ENCODE peak calls at places on chromosome 21, in six cellular contexts. K is cardiac muscle cell, W is tibial artery, O is foreskin keratinocyte, C is uterus, S is A549. Y is an unnamed sample.
A peak's percentile ranks its signal among the peaks of the same experiment; 100 is the strongest.

GRCh38 chr21:26961704-26962103 is 5.2 kb downstream of the ADAMTS5 start:
- DNase-seq in C (no peak), W (no peak), O (no peak), S (no peak), K (no peak), Y (no peak)

GRCh38 chr21:34887729-34888568 is 161.2 kb downstream of the RUNX1 start:
- DNase-seq in K (peak; percentile 91), S (peak; percentile 50), C (peak; percentile 55), O (peak; percentile 89), W (peak; percentile 88), Y (peak; percentile 55)

GRCh38 chr21:17513214-17514123 is 626 bp downstream of the CXADR start:
- DNase-seq in O (peak; percentile 71), K (peak; percentile 39), W (no peak), C (peak; percentile 23), S (no peak), Y (no peak)

GRCh38 chr21:21341041-21341440 is 342.8 kb downstream of the NCAM2 start:
- DNase-seq in C (no peak), O (no peak), K (no peak), W (no peak), S (no peak), Y (no peak)

GRCh38 chr21:43318841-43319781 is 107.8 kb downstream of the SIK1 start:
- DNase-seq in S (no peak), K (peak; percentile 56), W (no peak), C (no peak), O (peak; percentile 52), Y (no peak)

GRCh38 chr21:37368536-37369279 is 2.1 kb downstream of the DYRK1A start:
- DNase-seq in O (peak; percentile 86), W (no peak), C (no peak), K (peak; percentile 28), S (no peak), Y (no peak)

GRCh38 chr21:26115899-26116298 is 54.7 kb downstream of the APP start:
- DNase-seq in C (no peak), S (no peak), K (peak; percentile 72), W (no peak), O (no peak), Y (no peak)

GRCh38 chr21:18832081-18832670 is 428.6 kb upstream of the TMPRSS15 start:
- DNase-seq in C (no peak), W (no peak), O (peak; percentile 20), K (no peak), S (no peak), Y (no peak)

GRCh38 chr21:29258626-29259335 is 39.9 kb upstream of the BACH1 start:
- DNase-seq in S (no peak), O (peak; percentile 97), C (no peak), W (no peak), K (peak; percentile 80), Y (no peak)

GRCh38 chr21:42997053-42997452 is 22.7 kb downstream of the PKNOX1 start:
- DNase-seq in C (peak; percentile 78), O (peak; percentile 71), K (peak; percentile 96), S (no peak), W (peak; percentile 81), Y (peak; percentile 60)

GRCh38 chr21:24375201-24375600 is 1232.1 kb downstream of the MRPL39 start:
- DNase-seq in O (peak; percentile 5), W (no peak), K (no peak), C (no peak), S (no peak), Y (no peak)

GRCh38 chr21:20377250-20377649 is 621.0 kb upstream of the NCAM2 start:
- DNase-seq in C (no peak), O (no peak), W (no peak), S (no peak), K (no peak), Y (no peak)

GRCh38 chr21:41581592-41582228 is 73.8 kb upstream of the TMPRSS2 start:
- DNase-seq in S (no peak), O (no peak), W (no peak), C (no peak), K (no peak), Y (no peak)

GRCh38 chr21:46092811-46093667 is 4.9 kb upstream of the COL6A2 start:
- DNase-seq in W (no peak), K (no peak), O (no peak), C (peak; percentile 78), S (no peak), Y (no peak)

DNA sequence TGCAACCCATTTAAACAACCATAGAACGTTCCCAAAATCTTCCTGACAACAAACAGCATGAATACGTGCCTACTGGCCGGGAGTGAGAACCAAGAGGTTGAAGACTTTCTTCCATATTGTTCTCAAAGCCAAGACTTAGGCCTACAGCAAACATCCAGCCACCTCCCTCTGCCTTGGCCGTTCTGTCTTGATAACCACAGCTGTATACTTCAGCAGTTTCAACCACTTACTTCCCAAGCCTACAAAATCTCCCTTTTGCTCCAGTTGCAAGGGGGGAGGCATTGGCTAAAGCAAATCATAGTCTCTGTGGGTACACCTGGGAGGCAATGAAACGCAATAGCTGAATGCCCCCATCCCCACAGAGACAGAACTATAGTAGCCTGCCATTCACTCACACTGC is 186.2 kb downstream of the PSMG1 start:
- DNase-seq in C (no peak), K (no peak), O (no peak), S (no peak), W (no peak), Y (no peak)
- H3K4me1 ChIP-seq in C (no peaks in the 10 kb centered on the region), K (peaks cover 15% of the 10 kb centered on the region), O (peaks cover 30% of the 10 kb centered on the region), S (peaks cover 13% of the 10 kb centered on the region), W (peaks cover 31% of the 10 kb centered on the region), Y (peaks cover 83% of the 10 kb centered on the region)

GRCh38 chr21:44704636-44705001 is 6.8 kb downstream of the TSPEAR start:
- DNase-seq in K (no peak), O (no peak), S (no peak), W (peak; percentile 51), C (no peak), Y (no peak)
- H3K4me1 ChIP-seq in K (peaks cover 3% of the 10 kb centered on the region), O (peaks cover 4% of the 10 kb centered on the region), S (peaks cover 3% of the 10 kb centered on the region), W (peaks cover 5% of the 10 kb centered on the region), C (no peaks in the 10 kb centered on the region), Y (peaks cover 28% of the 10 kb centered on the region)

GRCh38 chr21:35933466-35933865 is 126.9 kb downstream of the SETD4 start:
- DNase-seq in O (peak; percentile 71), W (peak; percentile 83), C (peak; percentile 80), K (peak; percentile 84), S (no peak), Y (peak; percentile 43)
- H3K4me1 ChIP-seq in O (peaks cover 8% of the 10 kb centered on the region), W (peaks cover 13% of the 10 kb centered on the region), C (peaks cover 4% of the 10 kb centered on the region), K (peaks cover 14% of the 10 kb centered on the region), S (no peaks in the 10 kb centered on the region), Y (peaks cover 22% of the 10 kb centered on the region)

GRCh38 chr21:44507673-44508425 is 32.1 kb downstream of the KRTAP10-1 start:
- DNase-seq in O (no peak), K (no peak), W (no peak), C (no peak), S (no peak), Y (no peak)
- H3K4me1 ChIP-seq in O (no peaks in the 10 kb centered on the region), K (peaks cover 9% of the 10 kb centered on the region), W (peaks cover 5% of the 10 kb centered on the region), C (no peaks in the 10 kb centered on the region), S (no peaks in the 10 kb centered on the region), Y (peaks cover 11% of the 10 kb centered on the region)

GRCh38 chr21:45088116-45088515 is 13.7 kb downstream of the ADARB1 start:
- DNase-seq in K (no peak), W (no peak), S (no peak), C (no peak), O (no peak), Y (no peak)

GRCh38 chr21:45086342-45086958 is 12.1 kb downstream of the ADARB1 start:
- DNase-seq in S (no peak), K (no peak), O (no peak), W (no peak), C (no peak), Y (no peak)

GRCh38 chr21:45089964-45090363 is 15.6 kb downstream of the ADARB1 start:
- DNase-seq in C (no peak), S (no peak), O (no peak), W (no peak), K (no peak), Y (no peak)

GRCh38 chr21:45087022-45087823 is 12.8 kb downstream of the ADARB1 start:
- DNase-seq in W (no peak), C (no peak), S (no peak), K (peak; percentile 23), O (no peak), Y (no peak)

DNA sequence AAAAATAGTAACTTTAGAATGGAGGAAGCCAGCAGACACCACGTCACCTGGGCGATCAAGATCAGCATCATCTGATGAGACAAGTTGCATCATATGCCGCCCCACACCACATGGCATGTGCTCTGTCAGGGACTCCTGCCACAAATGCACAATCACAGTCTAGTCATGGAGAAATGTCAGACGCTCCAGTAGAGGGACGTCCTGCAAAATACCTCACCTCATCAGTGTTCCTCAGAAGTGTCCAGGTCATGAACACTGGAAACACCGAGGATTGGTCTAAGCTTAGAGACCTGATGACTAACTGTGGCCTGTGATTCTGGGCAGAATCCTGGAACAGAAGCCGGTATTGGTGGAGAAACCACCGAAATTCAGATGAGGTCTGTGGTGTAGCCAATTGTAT is 14.3 kb downstream of the ADARB1 start:
- DNase-seq in C (no peak), W (no peak), O (no peak), S (no peak), K (no peak), Y (no peak)
- H3K4me1 ChIP-seq in C (peaks cover 7% of the 10 kb centered on the region), W (peaks cover 100% of the 10 kb centered on the region), O (peaks cover 8% of the 10 kb centered on the region), S (no peaks in the 10 kb centered on the region), K (peaks cover 6% of the 10 kb centered on the region), Y (peaks cover 69% of the 10 kb centered on the region)

DNA sequence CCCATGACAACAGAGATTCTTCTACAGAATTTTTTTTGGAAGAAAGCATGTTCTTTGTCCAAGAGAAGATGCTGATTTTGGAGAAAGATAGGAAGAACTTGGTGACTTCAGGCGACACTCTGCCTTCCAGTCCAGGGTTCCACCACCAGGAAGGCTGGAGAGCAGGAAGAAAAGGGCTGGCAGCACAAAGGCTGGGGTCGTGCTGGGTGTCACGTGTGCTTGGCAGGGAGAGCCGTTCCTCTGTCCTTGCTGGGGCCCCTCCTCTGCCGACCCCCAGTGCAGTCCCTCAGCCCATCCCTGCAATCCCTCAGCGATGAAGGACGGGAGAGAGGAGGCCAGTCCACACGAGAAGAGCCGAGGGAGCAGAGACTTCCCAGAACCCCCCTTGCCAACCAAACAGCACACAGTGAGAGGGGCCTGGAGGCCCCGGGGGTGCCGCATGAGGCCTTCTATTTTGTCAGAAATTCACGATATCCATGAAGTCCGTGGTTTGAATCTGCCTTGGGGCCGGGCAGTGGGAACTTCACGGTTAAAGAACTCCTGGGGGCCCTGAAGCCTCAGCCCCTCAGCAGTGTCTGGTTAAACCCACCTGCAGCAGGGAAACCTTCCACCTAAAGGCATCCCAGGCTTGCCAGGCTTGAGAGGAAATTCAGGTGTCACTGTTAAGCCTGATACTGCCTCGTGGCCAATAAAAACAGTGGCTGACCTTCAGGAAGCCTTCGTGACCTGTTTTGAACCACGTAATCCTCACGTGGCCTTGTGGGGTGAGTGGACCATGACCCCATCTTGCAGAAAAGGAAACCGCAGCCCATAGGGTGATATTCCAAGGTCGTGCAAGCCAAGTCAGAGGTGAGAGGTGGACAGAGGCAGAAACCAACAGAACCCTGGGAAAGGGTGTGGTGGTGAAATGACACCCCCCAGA is 3.4 kb downstream of the KRTAP10-12 start:
- DNase-seq in O (no peak), K (no peak), S (no peak), C (no peak), W (no peak), Y (no peak)
- H3K4me1 ChIP-seq in O (no peaks in the 10 kb centered on the region), K (no peaks in the 10 kb centered on the region), S (no peaks in the 10 kb centered on the region), C (no peaks in the 10 kb centered on the region), W (no peaks in the 10 kb centered on the region), Y (no peaks in the 10 kb centered on the region)

DNA sequence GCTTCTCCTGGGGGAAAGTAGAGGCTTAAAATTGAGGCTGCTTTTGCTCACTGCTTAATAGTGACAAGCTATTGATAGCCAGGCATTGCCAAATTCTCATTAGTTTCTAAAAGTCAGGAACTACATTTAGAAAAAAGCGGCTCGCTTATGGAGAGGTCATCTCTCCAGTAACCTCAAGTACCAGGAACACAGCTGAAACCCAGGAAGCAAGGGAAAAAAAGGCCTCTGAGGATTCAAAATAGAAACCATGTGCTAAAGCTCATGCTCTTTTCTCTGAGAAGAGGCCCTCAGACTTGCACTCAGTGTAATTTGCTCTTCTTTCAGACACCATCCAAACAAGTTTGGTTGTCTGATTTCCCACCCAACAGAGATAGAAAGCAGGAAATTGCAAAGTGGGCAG is 261.4 kb upstream of the USP25 start:
- DNase-seq in K (peak; percentile 6), C (no peak), O (no peak), S (no peak), W (no peak), Y (no peak)
- H3K4me1 ChIP-seq in K (peaks cover 13% of the 10 kb centered on the region), C (no peaks in the 10 kb centered on the region), O (no peaks in the 10 kb centered on the region), S (no peaks in the 10 kb centered on the region), W (no peaks in the 10 kb centered on the region), Y (peaks cover 10% of the 10 kb centered on the region)

Y was measured in left ventricle myocardium inferior.